ENCODE peak calls at places on chromosome 7, in five cellular contexts. Y, O, J, H and W are unnamed samples.

GRCh38 chr7:96993453-96993865 is 11.9 kb upstream of the DLX6 start:
- DNase-seq in J (no peak), O (no peak), H (no peak), Y (no peak), W (no peak)

GRCh38 chr7:94458041-94458440 is 51.6 kb upstream of the CASD1 start:
- DNase-seq in Y (no peak), H (no peak), J (no peak), O (no peak), W (no peak)

GRCh38 chr7:102101111-102101551 is 185.5 kb upstream of the SH2B2 start:
- DNase-seq in O (no peak), J (no peak), H (no peak), Y (no peak), W (no peak)

GRCh38 chr7:137342340-137342739 is 1.2 kb downstream of the PTN start:
- DNase-seq in J (no peak), O (no peak), Y (no peak), H (no peak), W (no peak)

GRCh38 chr7:88664630-88665233 is 94.8 kb upstream of the ZNF804B start:
- DNase-seq in H (no peak), J (no peak), O (no peak), Y (no peak), W (no peak)

GRCh38 chr7:234041-234711 is 41.8 kb downstream of the FAM20C start:
- DNase-seq in O (no peak), H (peak), Y (peak), J (peak), W (no peak)

GRCh38 chr7:40470111-40470736 is 335.4 kb downstream of the SUGCT start:
- DNase-seq in Y (no peak), O (no peak), H (no peak), J (no peak), W (no peak)

GRCh38 chr7:51649-52048 is 140.7 kb upstream of the FAM20C start:
- DNase-seq in Y (no peak), O (no peak), J (no peak), H (no peak), W (no peak)

GRCh38 chr7:129830949-129831348 is 121.8 kb downstream of the UBE2H start:
- DNase-seq in O (no peak), H (no peak), J (no peak), Y (no peak), W (no peak)
- TF ChIP-seq POLR2AphosphoS5 in O (no peak), H (no peak), J (no peak), Y (no peak), W (no peak)

GRCh38 chr7:51278797-51279196 is 37.8 kb downstream of the COBL start:
- DNase-seq in J (no peak), O (peak), Y (no peak), H (no peak), W (no peak)
- TF ChIP-seq POLR2AphosphoS5 in J (no peak), O (no peak), Y (no peak), H (no peak), W (no peak)

DNA sequence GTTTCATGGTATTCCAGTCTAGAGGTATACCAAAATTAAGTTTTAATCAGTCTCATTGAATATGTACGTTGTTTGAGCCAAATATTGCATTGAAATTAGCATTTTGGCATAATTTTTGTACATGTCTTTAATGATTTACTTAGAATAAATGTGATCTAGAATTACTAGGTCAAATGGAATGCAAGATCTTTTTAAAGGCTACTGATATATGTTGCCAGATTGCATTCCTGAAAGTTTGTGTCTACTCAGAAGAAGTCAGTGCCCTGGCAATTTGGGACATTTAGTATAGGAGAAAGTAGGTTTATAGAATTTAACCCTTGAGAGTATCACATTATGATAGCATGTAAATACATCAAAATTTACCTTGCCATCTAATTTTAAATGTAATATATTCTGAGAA is 32.4 kb downstream of the KMT2E start:
- DNase-seq in J (no peak), Y (no peak), O (no peak), H (no peak), W (no peak)
- TF ChIP-seq POLR2AphosphoS5 in J (no peak), Y (no peak), O (no peak), H (no peak), W (no peak)

DNA sequence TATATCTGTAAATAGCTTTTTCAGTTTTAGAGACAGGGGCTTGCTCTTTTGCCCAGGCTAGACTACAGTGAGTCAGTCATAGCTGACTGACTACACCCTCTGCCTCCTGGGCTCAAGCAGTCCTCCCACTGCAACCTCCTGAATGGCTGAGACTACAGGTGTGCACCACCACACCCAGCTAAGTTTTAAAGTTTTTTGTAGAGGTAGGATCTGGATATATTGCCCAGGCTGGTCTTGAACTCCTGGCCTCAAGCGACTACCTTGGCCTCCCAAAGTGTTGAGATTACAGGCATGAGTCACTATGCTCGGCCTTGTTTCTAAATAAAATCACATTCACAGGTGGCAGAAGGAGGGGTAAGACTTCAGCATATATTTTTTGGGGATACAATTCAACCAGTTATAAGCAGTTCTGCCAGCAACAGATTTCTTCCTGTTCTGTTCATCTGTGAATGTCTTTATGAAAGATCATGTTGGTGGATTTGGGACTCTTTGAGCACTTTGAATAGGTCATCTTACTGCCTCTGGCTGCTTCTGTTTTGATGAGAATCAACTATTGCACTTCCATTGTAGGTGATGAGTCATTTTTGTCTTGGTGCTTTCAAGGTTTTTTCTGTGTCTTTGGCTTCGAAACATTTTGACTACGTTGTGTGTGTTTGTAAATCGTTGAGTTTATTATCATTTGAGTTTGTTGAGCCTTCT is 15.7 kb downstream of the RBM33 start:
- DNase-seq in J (no peak), Y (no peak), O (peak), H (no peak), W (no peak)
- TF ChIP-seq POLR2AphosphoS5 in J (no peak), Y (no peak), O (no peak), H (no peak), W (no peak)

DNA sequence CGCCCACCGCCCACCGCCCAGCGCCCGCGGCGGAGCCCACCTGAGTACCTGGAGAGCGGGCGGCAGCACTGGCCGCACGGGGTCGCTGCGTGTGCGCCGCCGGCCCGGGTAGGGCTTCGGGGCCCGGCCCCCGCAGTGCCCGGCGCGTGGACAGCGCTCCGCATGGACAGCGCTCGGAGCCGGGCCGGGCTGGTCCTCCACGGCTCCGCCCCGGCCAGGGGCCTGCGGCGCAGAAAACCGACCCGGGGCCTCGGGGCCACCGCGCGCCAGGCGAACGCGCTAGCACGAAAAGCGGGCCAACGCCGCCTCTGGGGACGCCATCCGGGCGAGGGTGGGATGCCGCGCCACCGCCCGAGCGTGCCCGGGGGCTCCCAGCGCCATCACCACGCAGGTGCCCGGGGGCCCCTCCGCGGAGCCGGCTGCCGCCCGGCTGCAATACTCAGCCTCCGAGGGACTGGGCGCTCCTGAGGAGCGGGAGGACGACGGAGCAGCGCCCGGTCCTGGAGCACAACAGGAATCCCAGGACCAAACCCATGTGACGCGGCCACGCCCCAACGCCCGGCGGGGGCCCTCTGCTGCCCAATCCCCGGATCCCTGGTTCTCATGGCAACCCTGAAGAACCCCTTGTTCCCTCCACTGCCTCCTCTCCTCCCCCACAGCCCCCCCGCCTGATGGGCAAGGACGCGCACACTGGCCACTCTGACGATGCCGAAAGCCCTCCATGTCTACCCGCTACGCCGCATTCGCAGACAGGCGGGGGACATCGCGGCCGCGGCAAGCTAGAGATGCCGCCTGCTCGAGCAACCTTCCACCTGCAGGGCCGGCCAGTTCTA is at the start of gene GRB10:
- DNase-seq in Y (no peak), H (peak), O (no peak), J (no peak), W (no peak)
- TF ChIP-seq POLR2AphosphoS5 in Y (no peak), H (peak), O (no peak), J (no peak), W (no peak)

GRCh38 chr7:154304740-154305679 is 252.8 kb downstream of the DPP6 start:
- DNase-seq in J (no peak), H (no peak), O (no peak), Y (no peak), W (no peak)
- TF ChIP-seq POLR2AphosphoS5 in J (no peak), H (no peak), O (no peak), Y (no peak), W (no peak)

GRCh38 chr7:76049295-76049694 is 1.4 kb downstream of the MDH2 start:
- DNase-seq in O (peak), H (no peak), J (no peak), Y (no peak), W (no peak)
- TF ChIP-seq POLR2AphosphoS5 in O (peak), H (no peak), J (no peak), Y (no peak), W (no peak)

GRCh38 chr7:154898973-154899855 is 103.7 kb downstream of the PAXIP1 start:
- DNase-seq in H (no peak), Y (no peak), O (no peak), J (no peak), W (no peak)
- TF ChIP-seq POLR2AphosphoS5 in H (no peak), Y (no peak), O (no peak), J (no peak), W (no peak)

DNA sequence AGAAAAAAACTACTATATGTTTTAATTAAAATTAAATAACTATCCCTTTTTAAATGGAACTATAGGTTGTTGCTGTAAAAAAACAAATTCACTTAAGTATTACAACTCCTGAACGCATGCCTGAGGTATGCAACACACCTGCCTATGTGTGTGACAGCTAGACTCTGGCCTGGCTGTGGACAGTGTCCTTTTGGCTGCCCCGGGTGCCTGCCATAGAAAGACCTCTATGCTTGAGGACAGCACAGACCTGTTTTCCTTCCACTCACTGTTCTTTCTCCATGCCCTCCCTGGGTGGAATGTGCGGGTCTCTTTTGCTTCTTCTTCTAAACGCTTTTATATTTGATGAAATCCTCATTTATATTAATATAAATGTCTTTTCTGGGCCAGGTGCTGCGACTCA is 6.5 kb upstream of the PPIA start:
- DNase-seq in Y (no peak), J (no peak), H (peak), O (no peak), W (no peak)
- TF ChIP-seq POLR2AphosphoS5 in Y (no peak), J (no peak), H (no peak), O (no peak), W (no peak)

GRCh38 chr7:80087051-80087767 is 47.4 kb upstream of the GNAI1 start:
- DNase-seq in H (no peak), J (no peak), O (no peak), Y (no peak), W (no peak)
- TF ChIP-seq POLR2AphosphoS5 in H (no peak), J (no peak), O (no peak), Y (no peak), W (no peak)